ENCODE peak calls at places on chromosomes 13 and 19, in four cellular contexts. Z is substantia nigra, K is amygdala, S is AG10803. U is an unnamed sample.

GRCh38 chr19:29404015-29404414 is 121.8 kb upstream of the VSTM2B start:
- DNase-seq in Z (no peak), K (no peak), S (no peak), U (no peak)

GRCh38 chr13:97280478-97280877 is 58.3 kb downstream of the MBNL2 start:
- DNase-seq in Z (no peak), K (no peak), S (peak; percentile 35), U (no peak)

GRCh38 chr19:7272856-7273578 is 21.2 kb downstream of the INSR start:
- DNase-seq in Z (no peak), K (no peak), S (peak; percentile 79), U (no peak)

GRCh38 chr19:18417250-18418033 is 1.8 kb upstream of the SSBP4 start:
- DNase-seq in Z (no peak), K (no peak), S (peak; percentile 84), U (peak; percentile 94)

GRCh38 chr19:35088514-35088913 is 27.1 kb upstream of the FXYD3 start:
- DNase-seq in Z (no peak), K (no peak), S (peak; percentile 95), U (no peak)

GRCh38 chr13:69579351-69579750 is 528.3 kb upstream of the ATXN8OS start:
- DNase-seq in Z (no peak), K (no peak), S (no peak), U (no peak)

GRCh38 chr19:54160182-54160811 is 776 bp upstream of the LENG1 start:
- DNase-seq in Z (no peak), K (no peak), S (no peak), U (no peak)

GRCh38 chr13:94968040-94968756 is 255.9 kb upstream of the SOX21 start:
- DNase-seq in Z (peak; percentile 37), K (no peak), S (no peak), U (no peak)

GRCh38 chr13:109628251-109628699 is 158.1 kb downstream of the IRS2 start:
- DNase-seq in Z (no peak), K (no peak), S (peak; percentile 85), U (no peak)

GRCh38 chr13:102091231-102091630 is 310.6 kb downstream of the FGF14 start:
- DNase-seq in Z (no peak), K (no peak), S (no peak), U (no peak)

GRCh38 chr13:33797622-33798021 is 20.3 kb upstream of the RFC3 start:
- DNase-seq in Z (no peak), K (no peak), S (peak; percentile 22), U (no peak)

GRCh38 chr19:13098291-13099072 is 4.2 kb downstream of the LYL1 start:
- DNase-seq in Z (no peak), K (no peak), S (peak; percentile 78), U (no peak)

GRCh38 chr19:9032136-9032626 is 22.0 kb upstream of the MUC16 start:
- DNase-seq in Z (no peak), K (no peak), S (no peak), U (no peak)

GRCh38 chr13:113220877-113221276 is 11.5 kb downstream of the CUL4A start:
- DNase-seq in Z (no peak), K (no peak), S (peak; percentile 44), U (peak; percentile 72)

GRCh38 chr13:41356788-41357187 is 45.7 kb downstream of the NAA16 start:
- DNase-seq in Z (no peak), K (no peak), S (no peak), U (no peak)

GRCh38 chr13:109644069-109644750 is 142.2 kb downstream of the IRS2 start:
- DNase-seq in Z (no peak), K (no peak), S (no peak), U (no peak)

GRCh38 chr19:1445185-1445931 is 4.6 kb upstream of the APC2 start:
- DNase-seq in Z (peak; percentile 62), K (no peak), S (peak; percentile 29), U (peak; percentile 70)

GRCh38 chr19:3480383-3481091 is at the start of gene SMIM24:
- DNase-seq in Z (no peak), K (no peak), S (no peak), U (no peak)

GRCh38 chr13:41547253-41548000 is 90.1 kb downstream of the RGCC start:
- DNase-seq in Z (peak; percentile 83), K (no peak), S (peak; percentile 40), U (peak; percentile 64)

GRCh38 chr19:4539697-4540581 is at the start of gene LRG1:
- DNase-seq in Z (no peak), K (no peak), S (no peak), U (no peak)

GRCh38 chr19:37950471-37951175 is 43.6 kb downstream of the SIPA1L3 start:
- DNase-seq in Z (no peak), K (no peak), S (no peak), U (no peak)

GRCh38 chr13:33743438-33744368 is 74.2 kb upstream of the RFC3 start:
- DNase-seq in Z (no peak), K (no peak), S (no peak), U (no peak)

GRCh38 chr19:14361824-14362223 is 19.4 kb upstream of the ADGRE5 start:
- DNase-seq in Z (no peak), K (no peak), S (no peak), U (no peak)

GRCh38 chr13:26022538-26023292 is 29.1 kb downstream of the SHISA2 start:
- DNase-seq in Z (no peak), K (no peak), S (peak; percentile 82), U (peak; percentile 89)

GRCh38 chr19:50710094-50710493 is 9.5 kb downstream of the SHANK1 start:
- DNase-seq in Z (no peak), K (no peak), S (no peak), U (peak; percentile 17)

GRCh38 chr19:54473071-54473941 is at the start of gene CDC42EP5:
- DNase-seq in Z (no peak), K (no peak), S (peak; percentile 90), U (peak; percentile 87)

GRCh38 chr13:20702945-20703784 is at the start of gene IL17D:
- DNase-seq in Z (no peak), K (no peak), S (no peak), U (no peak)

GRCh38 chr19:827710-828321 is at the start of gene AZU1:
- DNase-seq in Z (no peak), K (no peak), S (no peak), U (no peak)

GRCh38 chr13:110047511-110047910 is 259.4 kb downstream of the COL4A1 start:
- DNase-seq in Z (no peak), K (no peak), S (peak; percentile 22), U (peak; percentile 84)

GRCh38 chr13:100175078-100175802 is 86.3 kb downstream of the PCCA start:
- DNase-seq in Z (no peak), K (no peak), S (no peak), U (no peak)

GRCh38 chr19:8245869-8246835 is 37.0 kb downstream of the CERS4 start:
- DNase-seq in Z (no peak), K (no peak), S (no peak), U (no peak)

U was measured in heart left ventricle.